ENCODE peak calls at places on chromosome 11, in five cellular contexts. L is iris pigment epithelial cell; V is upper lobe of right lung; U is activated T-helper 1 cell treated with anti-CD3 and anti-CD28 coated beads, Interleukin-12 subunit alpha, Interleukin-12 subunit beta, Interleukin-2, Interleukin-4 antibody, amounts not matched to agents 30 ng/mL and 10 ng/mL and 1 ng/mL, durations not matched to agents 14 hours and 24 hours and 36 hours; N is AG10803. D is an unnamed sample.
A peak's percentile ranks its signal among the peaks of the same experiment; 100 is the strongest.

GRCh38 chr11:124950606-124951330 is 3.2 kb upstream of the CCDC15 start:
- DNase-seq in N (no peak), U (peak; percentile 17), L (no peak), V (no peak), D (no peak)

GRCh38 chr11:113884361-113884836 is 9.0 kb upstream of the USP28 start:
- DNase-seq in U (no peak), N (peak; percentile 40), V (no peak), L (peak; percentile 54), D (no peak)

GRCh38 chr11:5624489-5625278 is at the start of gene TRIM34:
- DNase-seq in N (peak; percentile 62), V (no peak), U (peak; percentile 68), L (peak; percentile 78), D (peak; percentile 38)

GRCh38 chr11:91653091-91653754 is 571.4 kb upstream of the FAT3 start:
- DNase-seq in U (no peak), N (no peak), L (no peak), V (no peak), D (no peak)

GRCh38 chr11:120538707-120539106 is 27.2 kb downstream of the GRIK4 start:
- DNase-seq in L (no peak), U (no peak), N (no peak), V (no peak), D (no peak)

GRCh38 chr11:73308963-73309960 is 1.2 kb downstream of the ARHGEF17 start:
- DNase-seq in V (peak; percentile 96), N (peak; percentile 98), L (peak; percentile 99), U (no peak), D (no peak)

GRCh38 chr11:115498354-115498753 is 5.9 kb downstream of the CADM1 start:
- DNase-seq in L (no peak), U (no peak), N (no peak), V (no peak), D (no peak)

GRCh38 chr11:9574556-9574805 is 1.0 kb downstream of the WEE1 start:
- DNase-seq in V (peak; percentile 72), U (no peak), L (peak; percentile 45), N (peak; percentile 41), D (no peak)

GRCh38 chr11:106399075-106399500 is 321.6 kb downstream of the AASDHPPT start:
- DNase-seq in U (no peak), N (peak; percentile 100), L (peak; percentile 100), V (no peak), D (no peak)

GRCh38 chr11:58938398-58938797 is 890 bp upstream of the GLYATL1 start:
- DNase-seq in L (no peak), U (no peak), V (no peak), N (no peak), D (no peak)

GRCh38 chr11:43738600-43739409 is 58.3 kb downstream of the HSD17B12 start:
- DNase-seq in L (peak; percentile 91), V (no peak), N (peak; percentile 80), U (no peak), D (no peak)

GRCh38 chr11:102456381-102456780 is 3.8 kb upstream of the TMEM123 start:
- DNase-seq in U (no peak), N (peak; percentile 66), L (peak; percentile 47), V (no peak), D (no peak)

GRCh38 chr11:114400222-114400973 is at the start of the genes C11orf71 and RBM7:
- DNase-seq in V (peak; percentile 99), N (peak; percentile 99), U (peak; percentile 97), L (peak; percentile 99), D (peak; percentile 95)

GRCh38 chr11:76408171-76408965 is 27.2 kb downstream of the GVQW3 start:
- DNase-seq in N (no peak), U (no peak), V (no peak), L (peak; percentile 2), D (no peak)

GRCh38 chr11:110362916-110363574 is 66.6 kb upstream of the RDX start:
- DNase-seq in N (no peak), V (no peak), L (no peak), U (no peak), D (no peak)

GRCh38 chr11:17810041-17810440 is 75.5 kb downstream of the KCNC1 start:
- DNase-seq in N (no peak), L (no peak), V (no peak), U (no peak), D (no peak)

GRCh38 chr11:117796456-117797428 is at the start of gene DSCAML1:
- DNase-seq in N (no peak), U (peak; percentile 24), L (no peak), V (no peak), D (peak; percentile 58)

GRCh38 chr11:3107608-3108182 is 50.5 kb upstream of the CARS1 start:
- DNase-seq in L (no peak), U (no peak), N (no peak), V (peak; percentile 60), D (no peak)

GRCh38 chr11:64180871-64181270 is 5.1 kb upstream of the STIP1 start:
- DNase-seq in V (no peak), U (no peak), N (no peak), L (no peak), D (no peak)

D was measured in midbrain.